ENCODE peak calls at places on chromosomes 12 and 14, in four cellular contexts. X is SK-N-SH, J is K562, F is HepG2. Z is an unnamed sample.

GRCh38 chr12:49705479-49706267 is 1.5 kb downstream of the FMNL3 start:
- DNase-seq in X (peak; percentile 20), J (peak; percentile 53), F (peak; percentile 10), Z (peak; percentile 28)

GRCh38 chr12:82800185-82800584 is 113.5 kb downstream of the TMTC2 start:
- DNase-seq in X (peak; percentile 74), J (no peak), F (no peak), Z (no peak)

GRCh38 chr14:99703381-99703780 is 19.3 kb downstream of the CYP46A1 start:
- DNase-seq in X (no peak), J (no peak), F (no peak), Z (no peak)

GRCh38 chr12:129063600-129063999 is 210.3 kb downstream of the GLT1D1 start:
- DNase-seq in X (no peak), J (no peak), F (no peak), Z (no peak)

GRCh38 chr14:73463411-73463810 is 5.1 kb upstream of the NUMB start:
- DNase-seq in X (no peak), J (peak; percentile 24), F (peak; percentile 56), Z (no peak)

GRCh38 chr12:106309671-106310313 is 7.3 kb downstream of the TCP11L2 start:
- DNase-seq in X (no peak), J (no peak), F (no peak), Z (no peak)

GRCh38 chr14:68510201-68510600 is 282.7 kb downstream of the ZFP36L1 start:
- DNase-seq in X (peak; percentile 81), J (no peak), F (no peak), Z (no peak)

GRCh38 chr14:30252151-30252550 is 306.8 kb upstream of the G2E3 start:
- DNase-seq in X (no peak), J (no peak), F (no peak), Z (no peak)

GRCh38 chr14:57831981-57832380 is 33.9 kb downstream of the SLC35F4 start:
- DNase-seq in X (no peak), J (peak; percentile 29), F (no peak), Z (peak; percentile 42)

GRCh38 chr12:128450810-128451209 is 183.8 kb downstream of the TMEM132C start:
- DNase-seq in X (no peak), J (no peak), F (no peak), Z (no peak)

GRCh38 chr12:69540606-69541386 is 44.5 kb upstream of the CCT2 start:
- DNase-seq in X (no peak), J (no peak), F (no peak), Z (no peak)

GRCh38 chr14:74425525-74426201 is 347 bp downstream of the SYNDIG1L start:
- DNase-seq in X (peak; percentile 83), J (peak; percentile 37), F (no peak), Z (peak; percentile 82)

GRCh38 chr12:6662602-6662905 is 365 bp downstream of the ING4 start:
- DNase-seq in X (peak; percentile 88), J (peak; percentile 72), F (no peak), Z (no peak)

GRCh38 chr14:83556746-83557460 is 1973.0 kb upstream of the FLRT2 start:
- DNase-seq in X (no peak), J (no peak), F (no peak), Z (no peak)

GRCh38 chr12:79934309-79935020 is 432 bp downstream of the PPP1R12A start:
- DNase-seq in X (peak; percentile 67), J (peak; percentile 75), F (peak; percentile 17), Z (peak; percentile 72)

GRCh38 chr12:68400231-68400829 is 68.2 kb upstream of the MDM1 start:
- DNase-seq in X (no peak), J (no peak), F (no peak), Z (no peak)

GRCh38 chr14:95998656-95999055 is 40.5 kb upstream of the C14orf132 start:
- DNase-seq in X (peak; percentile 43), J (no peak), F (no peak), Z (no peak)

GRCh38 chr14:57199911-57200310 is 68.8 kb downstream of the EXOC5 start:
- DNase-seq in X (no peak), J (no peak), F (no peak), Z (no peak)

GRCh38 chr14:75969891-75970290 is 11.9 kb downstream of the TGFB3 start:
- DNase-seq in X (no peak), J (no peak), F (no peak), Z (no peak)

GRCh38 chr14:56959869-56960268 is 149.6 kb upstream of the OTX2 start:
- DNase-seq in X (no peak), J (no peak), F (no peak), Z (no peak)

GRCh38 chr12:51311389-51311788 is 12.6 kb downstream of the BIN2 start:
- DNase-seq in X (no peak), J (no peak), F (no peak), Z (no peak)

GRCh38 chr14:68815288-68816182 is 22.7 kb upstream of the ZFP36L1 start:
- DNase-seq in X (peak; percentile 12), J (no peak), F (no peak), Z (no peak)

GRCh38 chr12:94304566-94305061 is 155.1 kb downstream of the CEP83 start:
- DNase-seq in X (no peak), J (no peak), F (no peak), Z (peak; percentile 33)

GRCh38 chr12:94305293-94305957 is 154.2 kb downstream of the CEP83 start:
- DNase-seq in X (no peak), J (peak; percentile 7), F (peak; percentile 61), Z (no peak)

GRCh38 chr12:94309348-94309747 is 150.3 kb downstream of the CEP83 start:
- DNase-seq in X (no peak), J (no peak), F (no peak), Z (no peak)

GRCh38 chr12:94312388-94312787 is 147.3 kb downstream of the CEP83 start:
- DNase-seq in X (no peak), J (no peak), F (no peak), Z (no peak)

DNA sequence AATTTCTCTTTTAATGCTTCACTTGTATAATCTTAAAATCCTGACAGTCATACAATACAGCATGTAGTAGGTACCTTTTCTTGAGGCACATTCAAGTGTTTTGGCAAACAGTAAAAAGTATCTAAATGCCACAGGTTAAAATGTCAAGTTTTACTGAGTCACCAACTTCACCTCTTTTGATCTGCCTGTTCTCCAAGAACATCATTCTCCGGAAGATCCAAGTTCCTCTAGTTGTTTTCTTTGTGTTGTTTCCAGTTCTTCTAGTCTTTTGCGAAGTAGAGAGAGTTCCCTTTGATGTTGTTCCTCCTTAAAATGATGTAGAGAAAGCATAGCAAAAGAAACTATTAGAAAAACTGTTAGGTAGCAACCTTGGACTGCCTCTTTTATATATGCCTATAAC is 151.1 kb downstream of the CEP83 start:
- DNase-seq in X (no peak), J (no peak), F (no peak), Z (no peak)
- TF ChIP-seq FOXJ3 in X (no peak), J (no peak), F (no peak), Z (no peak)

GRCh38 chr14:53509845-53510244 is 356.7 kb upstream of the DDHD1 start:
- DNase-seq in X (no peak), J (no peak), F (no peak), Z (no peak)
- TF ChIP-seq FOXJ3 in X (no peak), J (no peak), F (no peak), Z (no peak)

DNA sequence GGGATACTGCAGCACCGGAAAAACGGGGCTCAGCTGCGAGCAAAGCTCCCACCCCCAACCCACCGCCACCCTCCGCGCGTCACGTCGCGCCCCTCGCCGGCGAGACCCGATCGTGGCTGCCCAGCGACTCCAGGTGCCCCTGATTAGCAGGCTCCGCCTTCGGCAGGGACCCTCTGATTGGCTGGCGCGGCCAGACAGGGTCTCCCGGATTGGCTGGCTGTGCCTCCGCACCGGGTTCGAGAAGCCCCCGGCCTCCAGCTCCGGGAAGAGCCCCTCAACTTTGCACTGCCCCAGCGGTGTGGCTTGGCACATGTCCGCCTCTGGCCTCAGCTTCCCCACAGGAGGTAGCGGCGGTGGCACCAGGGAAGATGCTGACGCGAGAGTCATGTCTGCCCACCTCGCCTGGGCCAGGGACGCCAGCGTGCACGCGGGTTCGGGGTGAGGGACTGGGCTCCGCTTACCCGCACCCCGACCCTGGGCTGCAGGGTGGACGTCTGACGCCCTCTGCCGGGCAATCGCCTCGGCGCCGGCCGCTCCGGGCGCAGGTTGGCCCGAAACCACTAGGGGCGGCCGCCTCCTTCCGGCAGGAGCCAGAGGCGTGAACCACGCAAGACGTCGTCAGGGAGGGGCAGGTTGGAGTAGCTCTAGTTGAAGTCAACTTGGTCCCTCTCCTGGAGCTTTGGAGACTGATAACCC is 496 bp upstream of the RHOF start:
- DNase-seq in X (peak; percentile 94), J (peak; percentile 97), F (peak; percentile 75), Z (peak; percentile 95)
- TF ChIP-seq FOXJ3 in X (no peak), J (no peak), F (no peak), Z (no peak)

GRCh38 chr12:54228471-54228870 is 39.7 kb upstream of the SMUG1 start:
- DNase-seq in X (no peak), J (no peak), F (no peak), Z (no peak)

GRCh38 chr12:54227376-54227775 is 38.6 kb upstream of the SMUG1 start:
- DNase-seq in X (no peak), J (peak; percentile 74), F (no peak), Z (no peak)

GRCh38 chr12:54230555-54230954 is 41.8 kb upstream of the SMUG1 start:
- DNase-seq in X (no peak), J (no peak), F (no peak), Z (no peak)

GRCh38 chr12:54231236-54231635 is 42.5 kb upstream of the SMUG1 start:
- DNase-seq in X (no peak), J (no peak), F (no peak), Z (no peak)

DNA sequence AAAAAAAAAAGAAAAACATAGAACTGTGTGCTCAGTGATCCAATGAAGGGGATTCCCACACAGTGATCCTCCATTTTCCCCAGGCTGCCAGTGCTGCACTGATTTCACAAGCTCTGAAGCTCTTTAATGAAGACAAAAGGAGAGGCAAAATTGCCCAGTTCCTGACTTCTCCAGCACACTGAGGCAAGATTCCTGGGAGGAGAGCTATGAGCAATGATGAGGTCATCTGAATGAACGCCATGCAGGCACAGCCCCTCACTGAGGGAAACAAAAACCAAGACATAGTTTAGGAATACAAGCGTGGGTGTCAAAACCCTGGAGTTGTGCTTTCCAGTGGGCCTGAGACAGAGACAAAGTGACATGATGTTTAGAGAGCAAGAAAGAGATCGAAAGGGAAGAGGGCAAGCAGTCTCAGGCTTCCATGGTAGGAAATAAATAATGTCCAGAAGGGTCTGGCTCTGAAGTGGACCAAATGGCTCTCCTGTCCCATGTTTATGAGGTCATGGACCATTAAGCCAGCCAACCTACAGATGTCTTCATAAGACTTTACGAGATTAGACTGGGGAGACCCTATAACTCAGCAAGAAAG is 40.9 kb upstream of the SMUG1 start:
- DNase-seq in X (no peak), J (no peak), F (no peak), Z (no peak)
- TF ChIP-seq FOXJ3 in X (no peak), J (no peak), F (no peak), Z (no peak)

DNA sequence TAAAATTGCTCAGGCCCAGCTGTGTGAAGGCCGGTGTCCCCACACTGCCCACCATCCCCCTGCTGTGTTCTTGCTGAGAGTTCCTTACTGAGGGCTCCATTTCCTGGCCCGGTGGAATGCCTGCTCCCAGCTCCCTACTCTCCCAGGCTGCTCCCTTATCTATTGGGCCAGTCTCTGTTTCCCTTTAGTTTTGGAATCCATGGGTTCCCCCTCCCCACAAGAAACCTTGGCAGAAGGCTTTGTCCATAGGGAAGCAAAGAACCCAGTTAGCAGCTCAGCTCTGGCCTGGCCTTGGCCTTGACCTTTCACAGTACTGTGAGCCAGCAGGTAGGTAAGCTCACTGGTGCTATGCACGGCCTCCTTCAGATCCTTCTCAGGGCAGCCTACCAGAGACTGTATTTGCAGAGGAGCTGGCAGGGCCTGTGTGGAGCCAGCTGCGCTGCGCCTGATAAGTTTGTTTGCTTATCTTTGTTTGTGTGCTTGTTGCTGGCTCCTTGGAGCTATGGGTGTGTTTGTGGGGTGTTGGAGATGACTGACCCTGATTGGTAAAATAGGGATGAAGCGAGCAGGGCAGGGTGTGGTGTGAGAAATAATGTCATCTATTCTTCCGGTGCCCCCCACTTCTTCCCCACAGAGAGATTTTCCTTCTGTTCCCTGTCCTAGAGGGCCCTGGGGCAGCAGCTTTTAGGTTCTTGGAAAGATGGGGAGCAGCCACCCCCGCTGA is 19.2 kb downstream of the MLXIP start:
- DNase-seq in X (peak; percentile 66), J (peak; percentile 96), F (peak; percentile 46), Z (no peak)
- TF ChIP-seq FOXJ3 in X (peak; percentile 63), J (peak; percentile 95), F (no peak), Z (no peak)

GRCh38 chr14:97977711-97978261 is 1180.6 kb downstream of the VRK1 start:
- DNase-seq in X (peak; percentile 60), J (no peak), F (no peak), Z (peak; percentile 17)
- TF ChIP-seq FOXJ3 in X (no peak), J (no peak), F (no peak), Z (no peak)

Z was measured in WTC11.